ENCODE peak calls at places on chromosomes 4 and X, in eight cellular contexts. L is A549, X is NCI-H446 treated with DMSO at 0.1 percent for 48 hours, J is GM23248, I is WTC11, W is H4, R is neural crest cell, G is RPMI7951. B is an unnamed sample.

GRCh38 chr4:185508162-185508561 is 27.1 kb downstream of the PDLIM3 start:
- DNase-seq in X (no peak), G (no peak), W (no peak), L (no peak), I (no peak), R (no peak), J (no peak), B (peak)

GRCh38 chr4:78753091-78753490 is 23.1 kb upstream of the BMP2K start:
- DNase-seq in J (no peak), R (no peak), W (no peak), X (no peak), I (no peak), L (no peak), G (no peak), B (no peak)

GRCh38 chr4:158810487-158811215 is 41.8 kb downstream of the FNIP2 start:
- DNase-seq in R (no peak), J (peak), I (no peak), X (no peak), G (peak), L (peak), W (peak), B (no peak)

GRCh38 chr4:112739442-112739841 is 102.5 kb downstream of the LARP7 start:
- DNase-seq in J (no peak), I (no peak), R (no peak), L (no peak), W (no peak), G (no peak), X (no peak), B (no peak)

GRCh38 chr4:8906991-8907595 is 35.5 kb upstream of the HMX1 start:
- DNase-seq in W (no peak), X (no peak), I (no peak), J (no peak), L (no peak), R (no peak), G (no peak), B (no peak)

GRCh38 chr4:105613326-105613725 is 60.9 kb downstream of the ARHGEF38 start:
- DNase-seq in G (no peak), X (peak), J (no peak), W (no peak), L (no peak), R (no peak), I (no peak), B (no peak)

GRCh38 chr4:170047774-170048354 is 21.7 kb upstream of the MFAP3L start:
- DNase-seq in X (peak), I (peak), G (peak), W (peak), J (peak), R (peak), L (peak), B (peak)

GRCh38 chr4:20272411-20272872 is 20.7 kb downstream of the SLIT2 start:
- DNase-seq in G (no peak), R (no peak), W (peak), J (peak), I (no peak), X (no peak), L (no peak), B (no peak)

GRCh38 chr4:26570596-26570995 is 13.3 kb upstream of the TBC1D19 start:
- DNase-seq in G (no peak), R (no peak), W (no peak), X (no peak), J (no peak), L (no peak), I (no peak), B (no peak)

GRCh38 chrX:9767375-9767774 is 1.7 kb upstream of the GPR143 start:
- DNase-seq in R (no peak), X (no peak), W (no peak), G (no peak), I (no peak), L (no peak), J (no peak), B (peak)

GRCh38 chr4:113328514-113328913 is 279.1 kb downstream of the ANK2 start:
- DNase-seq in X (no peak), L (peak), I (peak), W (peak), J (peak), R (no peak), G (peak), B (peak)

GRCh38 chr4:48005781-48006180 is 10.7 kb downstream of the CNGA1 start:
- DNase-seq in G (no peak), J (no peak), R (no peak), I (no peak), L (no peak), X (no peak), W (no peak), B (no peak)

GRCh38 chr4:185305979-185306442 is 89.7 kb downstream of the LRP2BP start:
- DNase-seq in J (peak), R (no peak), G (peak), I (no peak), L (peak), W (peak), X (no peak), B (no peak)

GRCh38 chr4:87839309-87839946 is 6.7 kb downstream of the MEPE start:
- DNase-seq in X (no peak), G (peak), W (peak), I (no peak), L (peak), J (peak), R (no peak), B (no peak)

GRCh38 chr4:76809594-76810305 is 88.2 kb downstream of the SOWAHB start:
- DNase-seq in I (no peak), W (no peak), G (peak), X (no peak), J (peak), L (peak), R (no peak), B (peak)

GRCh38 chr4:601612-602558 is 23.5 kb upstream of the PDE6B start:
- DNase-seq in R (no peak), J (no peak), W (no peak), I (no peak), X (no peak), G (no peak), L (no peak), B (no peak)

GRCh38 chr4:73259552-73260140 is 1.0 kb upstream of the ANKRD17 start:
- DNase-seq in I (no peak), J (peak), L (no peak), R (peak), G (peak), X (no peak), W (peak), B (peak)

GRCh38 chr4:125060376-125060775 is 254.4 kb upstream of the FAT4 start:
- DNase-seq in X (no peak), R (no peak), J (peak), W (no peak), L (no peak), I (no peak), G (no peak), B (no peak)

GRCh38 chr4:7634611-7635010 is 199.9 kb upstream of the PSAPL1 start:
- DNase-seq in I (no peak), X (no peak), W (no peak), J (no peak), R (no peak), G (peak), L (no peak), B (no peak)

GRCh38 chr4:169314906-169315305 is 44.1 kb upstream of the SH3RF1 start:
- DNase-seq in L (peak), X (peak), G (peak), R (no peak), I (no peak), W (peak), J (peak), B (peak)

GRCh38 chr4:61561028-61561427 is 360.9 kb downstream of the ADGRL3 start:
- DNase-seq in I (no peak), J (no peak), G (no peak), X (no peak), W (no peak), L (no peak), R (no peak), B (no peak)

GRCh38 chrX:68826113-68826980 is 2.5 kb upstream of the EFNB1 start:
- DNase-seq in X (no peak), W (no peak), J (peak), L (no peak), I (no peak), R (no peak), G (no peak), B (peak)

GRCh38 chrX:43592597-43592996 is 63.5 kb upstream of the MAOA start:
- DNase-seq in R (no peak), G (no peak), W (no peak), X (no peak), J (no peak), I (no peak), L (no peak), B (no peak)

GRCh38 chrX:80808854-80809493 is 703 bp downstream of the BRWD3 start:
- DNase-seq in R (peak), J (peak), G (peak), W (no peak), I (peak), L (peak), X (no peak), B (no peak)

GRCh38 chr4:47287735-47288134 is 175.8 kb downstream of the COMMD8 start:
- DNase-seq in J (peak), X (peak), W (peak), L (no peak), I (no peak), G (peak), R (no peak), B (no peak)

GRCh38 chrX:2490634-2491033 is 10.1 kb downstream of the DHRSX start:
- DNase-seq in W (no peak), X (no peak), I (no peak), G (no peak), R (no peak), J (no peak), L (no peak), B (no peak)

GRCh38 chrX:73817381-73818199 is 254.6 kb downstream of the CHIC1 start:
- DNase-seq in X (no peak), G (no peak), R (no peak), J (peak), W (no peak), I (no peak), L (no peak), B (no peak)

GRCh38 chr4:17265653-17266052 is 246.2 kb downstream of the QDPR start:
- DNase-seq in W (no peak), L (no peak), G (no peak), J (no peak), I (no peak), R (no peak), X (no peak), B (no peak)

GRCh38 chrX:111444881-111445280 is 32.9 kb upstream of the DCX start:
- DNase-seq in X (no peak), R (no peak), G (peak), J (no peak), I (no peak), W (peak), L (no peak), B (no peak)

GRCh38 chrX:147733369-147733768 is 178.3 kb upstream of the FMR1 start:
- DNase-seq in I (no peak), W (no peak), X (no peak), R (no peak), G (no peak), J (no peak), L (no peak), B (no peak)

GRCh38 chr4:38119663-38120374 is 159.6 kb downstream of the PTTG2 start:
- DNase-seq in L (peak), J (peak), X (no peak), G (peak), I (no peak), R (no peak), W (peak), B (no peak)

GRCh38 chr4:121734576-121734975 is 30.4 kb downstream of the SMIM43 start:
- DNase-seq in I (no peak), X (no peak), W (no peak), R (no peak), J (no peak), L (no peak), G (no peak), B (no peak)

GRCh38 chr4:78362310-78362709 is 189.3 kb upstream of the ANXA3 start:
- DNase-seq in G (no peak), R (no peak), W (no peak), J (no peak), I (peak), X (no peak), L (no peak), B (no peak)

GRCh38 chr4:89661490-89661889 is 175.5 kb downstream of the SNCA start:
- DNase-seq in J (peak), L (no peak), I (no peak), G (peak), X (no peak), W (peak), R (no peak), B (no peak)

GRCh38 chrX:97844161-97844560 is 960.5 kb downstream of the RPA4 start:
- DNase-seq in L (no peak), J (no peak), G (no peak), W (no peak), X (no peak), I (no peak), R (no peak), B (no peak)

GRCh38 chrX:154775611-154776349 is 13.1 kb downstream of the DKC1 start:
- DNase-seq in J (peak), X (no peak), L (no peak), R (no peak), G (no peak), I (no peak), W (no peak), B (no peak)

GRCh38 chr4:184100297-184100885 is 117.3 kb downstream of the ENPP6 start:
- DNase-seq in W (no peak), G (no peak), R (peak), L (peak), I (no peak), X (no peak), J (no peak), B (no peak)

GRCh38 chrX:70174754-70175153 is 2.5 kb upstream of the DGAT2L6 start:
- DNase-seq in G (no peak), R (no peak), J (peak), W (no peak), L (no peak), X (peak), I (no peak), B (no peak)